ENCODE peak calls at places on chromosomes 13 and 19, in eight cellular contexts. One of them, this sample, is unnamed.

GRCh38 chr13:50990540-50991506 is 81.2 kb downstream of the RNASEH2B start:
- DNase-seq in aorta: peak
- DNase-seq in heart right ventricle: peak
- DNase-seq in SK-N-SH: peak
- DNase-seq in substantia nigra: no peak
- DNase-seq in AG04450: peak
- DNase-seq in ascending aorta: peak
- DNase-seq in colonic mucosa: no peak
- DNase-seq in this sample: no peak

GRCh38 chr13:38566526-38566925 is 120.4 kb upstream of the FREM2 start:
- DNase-seq in heart right ventricle: no peak
- DNase-seq in colonic mucosa: no peak
- DNase-seq in substantia nigra: no peak
- DNase-seq in ascending aorta: no peak
- DNase-seq in SK-N-SH: peak
- DNase-seq in aorta: no peak
- DNase-seq in AG04450: no peak
- DNase-seq in this sample: no peak

GRCh38 chr13:30156826-30157615 is 150.3 kb downstream of the KATNAL1 start:
- DNase-seq in ascending aorta: no peak
- DNase-seq in colonic mucosa: no peak
- DNase-seq in heart right ventricle: no peak
- DNase-seq in SK-N-SH: no peak
- DNase-seq in aorta: no peak
- DNase-seq in substantia nigra: no peak
- DNase-seq in AG04450: no peak
- DNase-seq in this sample: no peak

GRCh38 chr13:91133941-91134772 is 213.3 kb upstream of the MIR17HG start:
- DNase-seq in heart right ventricle: peak
- DNase-seq in AG04450: peak
- DNase-seq in aorta: no peak
- DNase-seq in colonic mucosa: peak
- DNase-seq in SK-N-SH: peak
- DNase-seq in substantia nigra: peak
- DNase-seq in ascending aorta: no peak
- DNase-seq in this sample: no peak

GRCh38 chr19:18419699-18420460 is 682 bp downstream of the SSBP4 start:
- DNase-seq in aorta: peak
- DNase-seq in ascending aorta: no peak
- DNase-seq in colonic mucosa: peak
- DNase-seq in AG04450: no peak
- DNase-seq in SK-N-SH: peak
- DNase-seq in substantia nigra: no peak
- DNase-seq in heart right ventricle: no peak
- DNase-seq in this sample: peak

GRCh38 chr19:55228403-55229031 is at the start of gene TMEM86B:
- DNase-seq in aorta: no peak
- DNase-seq in substantia nigra: no peak
- DNase-seq in SK-N-SH: peak
- DNase-seq in AG04450: no peak
- DNase-seq in heart right ventricle: no peak
- DNase-seq in colonic mucosa: no peak
- DNase-seq in ascending aorta: no peak
- DNase-seq in this sample: no peak

GRCh38 chr13:73303858-73304257 is 245.1 kb downstream of the KLF5 start:
- DNase-seq in aorta: no peak
- DNase-seq in substantia nigra: no peak
- DNase-seq in SK-N-SH: no peak
- DNase-seq in colonic mucosa: no peak
- DNase-seq in ascending aorta: no peak
- DNase-seq in AG04450: no peak
- DNase-seq in heart right ventricle: no peak
- DNase-seq in this sample: no peak

GRCh38 chr13:104327217-104327616 is 1261.0 kb upstream of the SLC10A2 start:
- DNase-seq in aorta: no peak
- DNase-seq in colonic mucosa: no peak
- DNase-seq in ascending aorta: no peak
- DNase-seq in SK-N-SH: no peak
- DNase-seq in AG04450: no peak
- DNase-seq in substantia nigra: no peak
- DNase-seq in heart right ventricle: no peak
- DNase-seq in this sample: no peak

GRCh38 chr19:3404324-3405260 is 38.2 kb downstream of the NFIC start:
- DNase-seq in colonic mucosa: peak
- DNase-seq in heart right ventricle: peak
- DNase-seq in ascending aorta: peak
- DNase-seq in AG04450: peak
- DNase-seq in substantia nigra: peak
- DNase-seq in SK-N-SH: peak
- DNase-seq in aorta: peak
- DNase-seq in this sample: no peak

GRCh38 chr19:19568802-19569756 is 31.0 kb downstream of the CILP2 start:
- DNase-seq in heart right ventricle: no peak
- DNase-seq in AG04450: no peak
- DNase-seq in substantia nigra: no peak
- DNase-seq in colonic mucosa: no peak
- DNase-seq in aorta: no peak
- DNase-seq in SK-N-SH: no peak
- DNase-seq in ascending aorta: no peak
- DNase-seq in this sample: no peak

GRCh38 chr19:29003641-29004409 is 209.1 kb downstream of the UQCRFS1 start:
- DNase-seq in colonic mucosa: no peak
- DNase-seq in aorta: no peak
- DNase-seq in heart right ventricle: no peak
- DNase-seq in SK-N-SH: no peak
- DNase-seq in ascending aorta: no peak
- DNase-seq in substantia nigra: no peak
- DNase-seq in AG04450: no peak
- DNase-seq in this sample: no peak

GRCh38 chr13:94369862-94370491 is 109.5 kb downstream of the DCT start:
- DNase-seq in SK-N-SH: no peak
- DNase-seq in heart right ventricle: peak
- DNase-seq in AG04450: peak
- DNase-seq in colonic mucosa: peak
- DNase-seq in aorta: no peak
- DNase-seq in ascending aorta: no peak
- DNase-seq in substantia nigra: no peak
- DNase-seq in this sample: no peak

GRCh38 chr19:42175952-42176648 is 41.4 kb downstream of the DEDD2 start:
- DNase-seq in AG04450: no peak
- DNase-seq in aorta: no peak
- DNase-seq in colonic mucosa: no peak
- DNase-seq in substantia nigra: no peak
- DNase-seq in ascending aorta: no peak
- DNase-seq in SK-N-SH: peak
- DNase-seq in heart right ventricle: no peak
- DNase-seq in this sample: no peak

GRCh38 chr13:74795526-74795925 is 661.3 kb upstream of the KLF12 start:
- DNase-seq in substantia nigra: no peak
- DNase-seq in heart right ventricle: no peak
- DNase-seq in AG04450: no peak
- DNase-seq in SK-N-SH: no peak
- DNase-seq in aorta: no peak
- DNase-seq in colonic mucosa: no peak
- DNase-seq in ascending aorta: no peak
- DNase-seq in this sample: no peak

GRCh38 chr13:74794147-74794546 is 659.9 kb upstream of the KLF12 start:
- DNase-seq in SK-N-SH: no peak
- DNase-seq in substantia nigra: no peak
- DNase-seq in ascending aorta: no peak
- DNase-seq in heart right ventricle: no peak
- DNase-seq in aorta: no peak
- DNase-seq in colonic mucosa: no peak
- DNase-seq in AG04450: no peak
- DNase-seq in this sample: no peak

GRCh38 chr13:74794582-74794981 is 660.4 kb upstream of the KLF12 start:
- DNase-seq in AG04450: no peak
- DNase-seq in heart right ventricle: no peak
- DNase-seq in ascending aorta: no peak
- DNase-seq in SK-N-SH: no peak
- DNase-seq in aorta: no peak
- DNase-seq in substantia nigra: no peak
- DNase-seq in colonic mucosa: no peak
- DNase-seq in this sample: no peak

GRCh38 chr13:74796126-74796643 is 662.0 kb upstream of the KLF12 start:
- DNase-seq in ascending aorta: no peak
- DNase-seq in colonic mucosa: no peak
- DNase-seq in SK-N-SH: no peak
- DNase-seq in aorta: no peak
- DNase-seq in AG04450: no peak
- DNase-seq in substantia nigra: no peak
- DNase-seq in heart right ventricle: no peak
- DNase-seq in this sample: no peak
- H3K27ac ChIP-seq in ascending aorta: no peak
- H3K27ac ChIP-seq in colonic mucosa: no peak
- H3K27ac ChIP-seq in SK-N-SH: no peak
- H3K27ac ChIP-seq in aorta: no peak
- H3K27ac ChIP-seq in AG04450: no peak
- H3K27ac ChIP-seq in substantia nigra: peak
- H3K27ac ChIP-seq in heart right ventricle: no peak
- H3K27ac ChIP-seq in this sample: no peak

GRCh38 chr19:16628984-16629691 is 1.1 kb upstream of the MED26 start:
- DNase-seq in substantia nigra: no peak
- DNase-seq in aorta: no peak
- DNase-seq in SK-N-SH: peak
- DNase-seq in AG04450: peak
- DNase-seq in heart right ventricle: peak
- DNase-seq in colonic mucosa: peak
- DNase-seq in ascending aorta: no peak
- DNase-seq in this sample: no peak
- H3K27ac ChIP-seq in substantia nigra: peak
- H3K27ac ChIP-seq in aorta: no peak
- H3K27ac ChIP-seq in SK-N-SH: peak
- H3K27ac ChIP-seq in AG04450: peak
- H3K27ac ChIP-seq in heart right ventricle: peak
- H3K27ac ChIP-seq in colonic mucosa: peak
- H3K27ac ChIP-seq in ascending aorta: peak
- H3K27ac ChIP-seq in this sample: peak

GRCh38 chr19:4503224-4504170 is 14.8 kb downstream of the PLIN4 start:
- DNase-seq in heart right ventricle: no peak
- DNase-seq in aorta: no peak
- DNase-seq in AG04450: no peak
- DNase-seq in substantia nigra: no peak
- DNase-seq in ascending aorta: no peak
- DNase-seq in colonic mucosa: no peak
- DNase-seq in SK-N-SH: no peak
- DNase-seq in this sample: no peak
- H3K27ac ChIP-seq in heart right ventricle: no peak
- H3K27ac ChIP-seq in aorta: no peak
- H3K27ac ChIP-seq in AG04450: no peak
- H3K27ac ChIP-seq in substantia nigra: no peak
- H3K27ac ChIP-seq in ascending aorta: no peak
- H3K27ac ChIP-seq in colonic mucosa: no peak
- H3K27ac ChIP-seq in SK-N-SH: no peak
- H3K27ac ChIP-seq in this sample: no peak

GRCh38 chr19:1231729-1232128 is 6.1 kb downstream of the CBARP start:
- DNase-seq in ascending aorta: no peak
- DNase-seq in aorta: no peak
- DNase-seq in colonic mucosa: no peak
- DNase-seq in AG04450: no peak
- DNase-seq in heart right ventricle: no peak
- DNase-seq in substantia nigra: no peak
- DNase-seq in SK-N-SH: no peak
- DNase-seq in this sample: no peak
- H3K27ac ChIP-seq in ascending aorta: no peak
- H3K27ac ChIP-seq in aorta: no peak
- H3K27ac ChIP-seq in colonic mucosa: no peak
- H3K27ac ChIP-seq in AG04450: no peak
- H3K27ac ChIP-seq in heart right ventricle: no peak
- H3K27ac ChIP-seq in substantia nigra: no peak
- H3K27ac ChIP-seq in SK-N-SH: no peak
- H3K27ac ChIP-seq in this sample: no peak

DNA sequence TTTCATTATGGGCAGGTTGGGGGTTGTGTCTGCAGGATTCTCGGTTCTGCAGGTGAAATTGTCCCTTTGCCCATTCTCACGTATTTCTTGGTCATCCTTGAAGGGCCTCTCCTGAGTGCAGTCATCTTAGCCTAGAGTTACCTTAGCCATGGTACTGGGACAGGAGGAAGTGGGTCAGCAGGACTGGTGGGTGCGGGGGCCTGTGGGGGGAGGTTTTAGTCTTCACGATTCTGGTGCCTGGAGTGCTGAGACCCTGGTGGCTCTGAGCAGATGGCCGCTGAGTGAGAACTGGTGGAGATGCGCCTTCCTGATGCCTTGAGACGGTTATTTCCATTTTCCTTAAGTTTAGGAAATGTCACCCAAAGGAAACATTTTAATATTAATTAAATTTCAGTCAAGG is 11.8 kb downstream of the COL4A2 start:
- DNase-seq in SK-N-SH: no peak
- DNase-seq in substantia nigra: no peak
- DNase-seq in ascending aorta: no peak
- DNase-seq in colonic mucosa: no peak
- DNase-seq in AG04450: no peak
- DNase-seq in heart right ventricle: no peak
- DNase-seq in aorta: no peak
- DNase-seq in this sample: no peak
- H3K27ac ChIP-seq in SK-N-SH: peak
- H3K27ac ChIP-seq in substantia nigra: no peak
- H3K27ac ChIP-seq in ascending aorta: peak
- H3K27ac ChIP-seq in colonic mucosa: no peak
- H3K27ac ChIP-seq in AG04450: peak
- H3K27ac ChIP-seq in heart right ventricle: peak
- H3K27ac ChIP-seq in aorta: no peak
- H3K27ac ChIP-seq in this sample: no peak

DNA sequence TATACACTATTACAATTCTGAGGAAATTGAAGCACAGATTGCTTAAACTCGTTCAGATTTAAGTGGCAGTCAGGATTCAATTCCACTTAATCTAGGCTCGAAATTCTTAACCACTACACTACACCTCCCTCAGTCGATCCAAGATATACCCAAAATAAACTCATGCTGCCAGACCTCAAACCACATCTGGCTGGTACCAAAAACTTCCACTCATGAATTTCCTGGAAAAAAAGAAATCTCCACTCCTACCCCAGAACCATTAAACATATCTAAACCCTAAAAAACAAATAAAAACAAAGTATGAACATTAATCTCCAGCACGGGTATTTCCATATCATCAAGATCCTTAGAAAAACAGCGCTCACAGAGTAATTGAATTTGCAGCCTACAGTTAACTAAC is 1.1 kb downstream of the ZFP30 start:
- DNase-seq in aorta: no peak
- DNase-seq in substantia nigra: no peak
- DNase-seq in SK-N-SH: peak
- DNase-seq in heart right ventricle: no peak
- DNase-seq in ascending aorta: no peak
- DNase-seq in colonic mucosa: no peak
- DNase-seq in AG04450: no peak
- DNase-seq in this sample: no peak
- H3K27ac ChIP-seq in aorta: no peak
- H3K27ac ChIP-seq in substantia nigra: peak
- H3K27ac ChIP-seq in SK-N-SH: peak
- H3K27ac ChIP-seq in heart right ventricle: peak
- H3K27ac ChIP-seq in ascending aorta: peak
- H3K27ac ChIP-seq in colonic mucosa: peak
- H3K27ac ChIP-seq in AG04450: no peak
- H3K27ac ChIP-seq in this sample: peak